ENCODE peak calls at places on chromosomes 3 and 15, in seven cellular contexts. One of them, this sample, is unnamed.

GRCh38 chr15:79897380-79897678 is 515 bp upstream of the MTHFS start:
- DNase-seq in LoVo: no peak
- DNase-seq in pons: peak
- DNase-seq in coronary artery: no peak
- DNase-seq in SW 1271: no peak
- DNase-seq in activated naive CD4-positive, alpha-beta T cell treated with anti-CD3 and anti-CD28 coated beads, Interleukin-2, amount 10 ng/mL, durations not matched to agents 7 days and 5 days: no peak
- DNase-seq in omental fat pad: no peak
- DNase-seq in this sample: peak

GRCh38 chr3:57184516-57184915 is 15.3 kb downstream of the HESX1 start:
- DNase-seq in LoVo: no peak
- DNase-seq in pons: no peak
- DNase-seq in coronary artery: no peak
- DNase-seq in SW 1271: no peak
- DNase-seq in activated naive CD4-positive, alpha-beta T cell treated with anti-CD3 and anti-CD28 coated beads, Interleukin-2, amount 10 ng/mL, durations not matched to agents 7 days and 5 days: no peak
- DNase-seq in omental fat pad: no peak
- DNase-seq in this sample: no peak

GRCh38 chr3:147881933-147882332 is 472.8 kb downstream of the ZIC1 start:
- DNase-seq in LoVo: no peak
- DNase-seq in pons: no peak
- DNase-seq in coronary artery: no peak
- DNase-seq in SW 1271: no peak
- DNase-seq in activated naive CD4-positive, alpha-beta T cell treated with anti-CD3 and anti-CD28 coated beads, Interleukin-2, amount 10 ng/mL, durations not matched to agents 7 days and 5 days: no peak
- DNase-seq in omental fat pad: no peak
- DNase-seq in this sample: no peak

GRCh38 chr15:100340721-100341661 is 784 bp downstream of the ADAMTS17 start:
- DNase-seq in LoVo: no peak
- DNase-seq in pons: no peak
- DNase-seq in coronary artery: no peak
- DNase-seq in SW 1271: no peak
- DNase-seq in activated naive CD4-positive, alpha-beta T cell treated with anti-CD3 and anti-CD28 coated beads, Interleukin-2, amount 10 ng/mL, durations not matched to agents 7 days and 5 days: peak
- DNase-seq in omental fat pad: no peak
- DNase-seq in this sample: no peak

GRCh38 chr3:186988806-186989205 is 58.5 kb downstream of the ST6GAL1 start:
- DNase-seq in LoVo: no peak
- DNase-seq in pons: no peak
- DNase-seq in coronary artery: no peak
- DNase-seq in SW 1271: no peak
- DNase-seq in activated naive CD4-positive, alpha-beta T cell treated with anti-CD3 and anti-CD28 coated beads, Interleukin-2, amount 10 ng/mL, durations not matched to agents 7 days and 5 days: no peak
- DNase-seq in omental fat pad: no peak
- DNase-seq in this sample: no peak

GRCh38 chr15:101011582-101011981 is 92.4 kb downstream of the LRRK1 start:
- DNase-seq in LoVo: no peak
- DNase-seq in pons: peak
- DNase-seq in coronary artery: peak
- DNase-seq in SW 1271: no peak
- DNase-seq in activated naive CD4-positive, alpha-beta T cell treated with anti-CD3 and anti-CD28 coated beads, Interleukin-2, amount 10 ng/mL, durations not matched to agents 7 days and 5 days: no peak
- DNase-seq in omental fat pad: no peak
- DNase-seq in this sample: no peak

GRCh38 chr3:156525808-156526207 is 29.1 kb downstream of the SSR3 start:
- DNase-seq in LoVo: no peak
- DNase-seq in pons: no peak
- DNase-seq in coronary artery: no peak
- DNase-seq in SW 1271: no peak
- DNase-seq in activated naive CD4-positive, alpha-beta T cell treated with anti-CD3 and anti-CD28 coated beads, Interleukin-2, amount 10 ng/mL, durations not matched to agents 7 days and 5 days: no peak
- DNase-seq in omental fat pad: no peak
- DNase-seq in this sample: no peak

GRCh38 chr3:64319391-64319790 is 94.1 kb upstream of the PRICKLE2 start:
- DNase-seq in LoVo: no peak
- DNase-seq in pons: no peak
- DNase-seq in coronary artery: no peak
- DNase-seq in SW 1271: no peak
- DNase-seq in activated naive CD4-positive, alpha-beta T cell treated with anti-CD3 and anti-CD28 coated beads, Interleukin-2, amount 10 ng/mL, durations not matched to agents 7 days and 5 days: no peak
- DNase-seq in omental fat pad: no peak
- DNase-seq in this sample: no peak

GRCh38 chr3:22175899-22176298 is 424.9 kb upstream of the ZNF385D start:
- DNase-seq in LoVo: no peak
- DNase-seq in pons: no peak
- DNase-seq in coronary artery: no peak
- DNase-seq in SW 1271: peak
- DNase-seq in activated naive CD4-positive, alpha-beta T cell treated with anti-CD3 and anti-CD28 coated beads, Interleukin-2, amount 10 ng/mL, durations not matched to agents 7 days and 5 days: no peak
- DNase-seq in omental fat pad: no peak
- DNase-seq in this sample: peak

GRCh38 chr3:105957722-105958121 is 88.9 kb upstream of the CBLB start:
- DNase-seq in LoVo: no peak
- DNase-seq in pons: no peak
- DNase-seq in coronary artery: no peak
- DNase-seq in SW 1271: no peak
- DNase-seq in activated naive CD4-positive, alpha-beta T cell treated with anti-CD3 and anti-CD28 coated beads, Interleukin-2, amount 10 ng/mL, durations not matched to agents 7 days and 5 days: no peak
- DNase-seq in omental fat pad: no peak
- DNase-seq in this sample: no peak

GRCh38 chr3:194141415-194142155 is 5.6 kb downstream of the HES1 start:
- DNase-seq in LoVo: peak
- DNase-seq in pons: peak
- DNase-seq in coronary artery: peak
- DNase-seq in SW 1271: peak
- DNase-seq in activated naive CD4-positive, alpha-beta T cell treated with anti-CD3 and anti-CD28 coated beads, Interleukin-2, amount 10 ng/mL, durations not matched to agents 7 days and 5 days: peak
- DNase-seq in omental fat pad: peak
- DNase-seq in this sample: peak

GRCh38 chr3:127590593-127591477 is at the start of gene TPRA1:
- DNase-seq in LoVo: peak
- DNase-seq in pons: peak
- DNase-seq in coronary artery: peak
- DNase-seq in SW 1271: peak
- DNase-seq in activated naive CD4-positive, alpha-beta T cell treated with anti-CD3 and anti-CD28 coated beads, Interleukin-2, amount 10 ng/mL, durations not matched to agents 7 days and 5 days: peak
- DNase-seq in omental fat pad: peak
- DNase-seq in this sample: peak

GRCh38 chr3:71512000-71512399 is 71.5 kb downstream of the FOXP1 start:
- DNase-seq in LoVo: no peak
- DNase-seq in pons: no peak
- DNase-seq in coronary artery: no peak
- DNase-seq in SW 1271: no peak
- DNase-seq in activated naive CD4-positive, alpha-beta T cell treated with anti-CD3 and anti-CD28 coated beads, Interleukin-2, amount 10 ng/mL, durations not matched to agents 7 days and 5 days: peak
- DNase-seq in omental fat pad: no peak
- DNase-seq in this sample: peak

GRCh38 chr3:122074621-122075265 is 19.6 kb downstream of the CD86 start:
- DNase-seq in LoVo: no peak
- DNase-seq in pons: peak
- DNase-seq in coronary artery: no peak
- DNase-seq in SW 1271: no peak
- DNase-seq in activated naive CD4-positive, alpha-beta T cell treated with anti-CD3 and anti-CD28 coated beads, Interleukin-2, amount 10 ng/mL, durations not matched to agents 7 days and 5 days: peak
- DNase-seq in omental fat pad: no peak
- DNase-seq in this sample: no peak

GRCh38 chr15:96338772-96339661 is 8.5 kb downstream of the NR2F2 start:
- DNase-seq in LoVo: no peak
- DNase-seq in pons: no peak
- DNase-seq in coronary artery: no peak
- DNase-seq in SW 1271: peak
- DNase-seq in activated naive CD4-positive, alpha-beta T cell treated with anti-CD3 and anti-CD28 coated beads, Interleukin-2, amount 10 ng/mL, durations not matched to agents 7 days and 5 days: no peak
- DNase-seq in omental fat pad: no peak
- DNase-seq in this sample: no peak

GRCh38 chr3:60514866-60515265 is 736.4 kb downstream of the FHIT start:
- DNase-seq in LoVo: no peak
- DNase-seq in pons: no peak
- DNase-seq in coronary artery: no peak
- DNase-seq in SW 1271: no peak
- DNase-seq in activated naive CD4-positive, alpha-beta T cell treated with anti-CD3 and anti-CD28 coated beads, Interleukin-2, amount 10 ng/mL, durations not matched to agents 7 days and 5 days: no peak
- DNase-seq in omental fat pad: no peak
- DNase-seq in this sample: no peak

GRCh38 chr15:79412429-79412828 is 19.7 kb upstream of the MINAR1 start:
- DNase-seq in LoVo: no peak
- DNase-seq in pons: no peak
- DNase-seq in coronary artery: no peak
- DNase-seq in SW 1271: no peak
- DNase-seq in activated naive CD4-positive, alpha-beta T cell treated with anti-CD3 and anti-CD28 coated beads, Interleukin-2, amount 10 ng/mL, durations not matched to agents 7 days and 5 days: no peak
- DNase-seq in omental fat pad: no peak
- DNase-seq in this sample: no peak

GRCh38 chr15:70608156-70608555 is 155.2 kb downstream of the UACA start:
- DNase-seq in LoVo: no peak
- DNase-seq in pons: peak
- DNase-seq in coronary artery: no peak
- DNase-seq in SW 1271: no peak
- DNase-seq in activated naive CD4-positive, alpha-beta T cell treated with anti-CD3 and anti-CD28 coated beads, Interleukin-2, amount 10 ng/mL, durations not matched to agents 7 days and 5 days: no peak
- DNase-seq in omental fat pad: no peak
- DNase-seq in this sample: no peak

GRCh38 chr15:85421116-85421925 is 40.9 kb downstream of the AKAP13 start:
- DNase-seq in LoVo: no peak
- DNase-seq in pons: no peak
- DNase-seq in coronary artery: no peak
- DNase-seq in SW 1271: no peak
- DNase-seq in activated naive CD4-positive, alpha-beta T cell treated with anti-CD3 and anti-CD28 coated beads, Interleukin-2, amount 10 ng/mL, durations not matched to agents 7 days and 5 days: no peak
- DNase-seq in omental fat pad: no peak
- DNase-seq in this sample: no peak

GRCh38 chr15:41503669-41504010 is 10.0 kb downstream of the ITPKA start:
- DNase-seq in LoVo: no peak
- DNase-seq in pons: no peak
- DNase-seq in coronary artery: no peak
- DNase-seq in SW 1271: no peak
- DNase-seq in activated naive CD4-positive, alpha-beta T cell treated with anti-CD3 and anti-CD28 coated beads, Interleukin-2, amount 10 ng/mL, durations not matched to agents 7 days and 5 days: no peak
- DNase-seq in omental fat pad: no peak
- DNase-seq in this sample: no peak

GRCh38 chr3:13281657-13282527 is 138.2 kb downstream of the NUP210 start:
- DNase-seq in LoVo: no peak
- DNase-seq in pons: no peak
- DNase-seq in coronary artery: no peak
- DNase-seq in SW 1271: peak
- DNase-seq in activated naive CD4-positive, alpha-beta T cell treated with anti-CD3 and anti-CD28 coated beads, Interleukin-2, amount 10 ng/mL, durations not matched to agents 7 days and 5 days: no peak
- DNase-seq in omental fat pad: no peak
- DNase-seq in this sample: no peak

GRCh38 chr3:138051946-138052802 is 42.2 kb downstream of the CLDN18 start:
- DNase-seq in LoVo: peak
- DNase-seq in pons: peak
- DNase-seq in coronary artery: no peak
- DNase-seq in SW 1271: peak
- DNase-seq in activated naive CD4-positive, alpha-beta T cell treated with anti-CD3 and anti-CD28 coated beads, Interleukin-2, amount 10 ng/mL, durations not matched to agents 7 days and 5 days: peak
- DNase-seq in omental fat pad: no peak
- DNase-seq in this sample: peak

GRCh38 chr3:156135921-156136655 is 15.7 kb downstream of the KCNAB1 start:
- DNase-seq in LoVo: no peak
- DNase-seq in pons: no peak
- DNase-seq in coronary artery: no peak
- DNase-seq in SW 1271: no peak
- DNase-seq in activated naive CD4-positive, alpha-beta T cell treated with anti-CD3 and anti-CD28 coated beads, Interleukin-2, amount 10 ng/mL, durations not matched to agents 7 days and 5 days: no peak
- DNase-seq in omental fat pad: no peak
- DNase-seq in this sample: peak

GRCh38 chr15:59492389-59493377 is 54.7 kb downstream of the FAM81A start:
- DNase-seq in LoVo: peak
- DNase-seq in pons: peak
- DNase-seq in coronary artery: peak
- DNase-seq in SW 1271: peak
- DNase-seq in activated naive CD4-positive, alpha-beta T cell treated with anti-CD3 and anti-CD28 coated beads, Interleukin-2, amount 10 ng/mL, durations not matched to agents 7 days and 5 days: peak
- DNase-seq in omental fat pad: no peak
- DNase-seq in this sample: peak

GRCh38 chr3:70360985-70361384 is 48.5 kb upstream of the MDFIC2 start:
- DNase-seq in LoVo: no peak
- DNase-seq in pons: no peak
- DNase-seq in coronary artery: no peak
- DNase-seq in SW 1271: no peak
- DNase-seq in activated naive CD4-positive, alpha-beta T cell treated with anti-CD3 and anti-CD28 coated beads, Interleukin-2, amount 10 ng/mL, durations not matched to agents 7 days and 5 days: no peak
- DNase-seq in omental fat pad: no peak
- DNase-seq in this sample: no peak

GRCh38 chr3:61908344-61908743 is 347.0 kb downstream of the PTPRG start:
- DNase-seq in LoVo: no peak
- DNase-seq in pons: no peak
- DNase-seq in coronary artery: no peak
- DNase-seq in SW 1271: no peak
- DNase-seq in activated naive CD4-positive, alpha-beta T cell treated with anti-CD3 and anti-CD28 coated beads, Interleukin-2, amount 10 ng/mL, durations not matched to agents 7 days and 5 days: no peak
- DNase-seq in omental fat pad: no peak
- DNase-seq in this sample: no peak

GRCh38 chr15:65653341-65653740 is 31.6 kb downstream of the SLC24A1 start:
- DNase-seq in LoVo: no peak
- DNase-seq in pons: no peak
- DNase-seq in coronary artery: no peak
- DNase-seq in SW 1271: peak
- DNase-seq in activated naive CD4-positive, alpha-beta T cell treated with anti-CD3 and anti-CD28 coated beads, Interleukin-2, amount 10 ng/mL, durations not matched to agents 7 days and 5 days: no peak
- DNase-seq in omental fat pad: no peak
- DNase-seq in this sample: no peak

This sample was measured in Jurkat, Clone E6-1.